ENCODE peak calls at places on chromosome 6, in six cellular contexts. P, E, W, C, F and X are unnamed samples.

GRCh38 chr6:29953001-29953436 is 10.7 kb downstream of the HLA-A start:
- DNase-seq in P (no peak), E (no peak), W (peak), C (no peak), F (no peak), X (no peak)

GRCh38 chr6:71288228-71289038 is at the start of gene OGFRL1:
- DNase-seq in P (peak), E (peak), W (peak), C (peak), F (peak), X (peak)

GRCh38 chr6:33392168-33392947 is 735 bp downstream of the KIFC1 start:
- DNase-seq in P (no peak), E (no peak), W (peak), C (no peak), F (no peak), X (no peak)

GRCh38 chr6:112203577-112204349 is 50.6 kb downstream of the LAMA4 start:
- DNase-seq in P (no peak), E (no peak), W (peak), C (no peak), F (peak), X (no peak)

GRCh38 chr6:111663232-111663631 is 57.6 kb upstream of the TRAF3IP2 start:
- DNase-seq in P (no peak), E (peak), W (no peak), C (no peak), F (peak), X (no peak)

GRCh38 chr6:33213989-33214335 is 5.7 kb downstream of the RING1 start:
- DNase-seq in P (no peak), E (no peak), W (no peak), C (no peak), F (no peak), X (no peak)

GRCh38 chr6:148983986-148984385 is 237.2 kb downstream of the UST start:
- DNase-seq in P (no peak), E (no peak), W (no peak), C (no peak), F (no peak), X (no peak)

GRCh38 chr6:155832596-155832995 is 377.0 kb upstream of the NOX3 start:
- DNase-seq in P (no peak), E (no peak), W (peak), C (no peak), F (peak), X (no peak)

GRCh38 chr6:10537726-10538125 is 16.6 kb downstream of the GCNT2 start:
- DNase-seq in P (no peak), E (no peak), W (no peak), C (no peak), F (no peak), X (no peak)

GRCh38 chr6:137051790-137052472 is 7.2 kb upstream of the IL20RA start:
- DNase-seq in P (no peak), E (no peak), W (no peak), C (no peak), F (no peak), X (no peak)

GRCh38 chr6:139839506-139840156 is 465.2 kb upstream of the CITED2 start:
- DNase-seq in P (no peak), E (peak), W (no peak), C (no peak), F (peak), X (no peak)

GRCh38 chr6:26383624-26384417 is 913 bp downstream of the BTN2A2 start:
- DNase-seq in P (no peak), E (no peak), W (peak), C (no peak), F (peak), X (no peak)

GRCh38 chr6:74936886-74937285 is 269.0 kb downstream of the COL12A1 start:
- DNase-seq in P (no peak), E (no peak), W (peak), C (no peak), F (peak), X (no peak)

GRCh38 chr6:28747631-28748157 is 176.1 kb downstream of the TRIM27 start:
- DNase-seq in P (no peak), E (no peak), W (peak), C (no peak), F (peak), X (no peak)

GRCh38 chr6:134875367-134875766 is 74.5 kb downstream of the ALDH8A1 start:
- DNase-seq in P (no peak), E (no peak), W (peak), C (no peak), F (peak), X (no peak)

GRCh38 chr6:143015300-143015706 is 45.4 kb upstream of the AIG1 start:
- DNase-seq in P (no peak), E (no peak), W (no peak), C (no peak), F (no peak), X (no peak)

GRCh38 chr6:42724825-42725224 is 2.4 kb upstream of the PRPH2 start:
- DNase-seq in P (no peak), E (no peak), W (no peak), C (no peak), F (no peak), X (no peak)

GRCh38 chr6:151624900-151625536 is 131.2 kb downstream of the CCDC170 start:
- DNase-seq in P (no peak), E (no peak), W (no peak), C (no peak), F (no peak), X (no peak)

GRCh38 chr6:35492664-35493284 is 4.1 kb downstream of the TEAD3 start:
- DNase-seq in P (no peak), E (no peak), W (no peak), C (no peak), F (no peak), X (no peak)

GRCh38 chr6:10662742-10663141 is 31.7 kb downstream of the C6orf52 start:
- DNase-seq in P (no peak), E (no peak), W (no peak), C (no peak), F (no peak), X (no peak)